ENCODE peak calls at places on chromosomes 3 and 15, in four cellular contexts. X, D, Q and O are unnamed samples.

GRCh38 chr3:152436707-152437615 is 168.2 kb downstream of the MBNL1 start:
- DNase-seq in D (no peak), Q (no peak), X (no peak), O (no peak)

GRCh38 chr3:41710646-41711388 is 251.1 kb downstream of the ULK4 start:
- DNase-seq in X (no peak), D (no peak), Q (no peak), O (no peak)

GRCh38 chr3:98038241-98038640 is 3.1 kb upstream of the GABRR3 start:
- DNase-seq in D (no peak), Q (no peak), X (no peak), O (no peak)

GRCh38 chr15:90000175-90000923 is 775 bp upstream of the ZNF710 start:
- DNase-seq in D (peak), Q (no peak), X (peak), O (no peak)

GRCh38 chr3:126485131-126485530 is 9.4 kb upstream of the ZXDC start:
- DNase-seq in X (no peak), D (no peak), Q (no peak), O (no peak)

GRCh38 chr3:46367811-46368210 is 2.9 kb upstream of the CCR5 start:
- DNase-seq in Q (no peak), X (no peak), D (no peak), O (no peak)

GRCh38 chr15:78067328-78068241 is 9.9 kb downstream of the TBC1D2B start:
- DNase-seq in Q (no peak), X (no peak), D (no peak), O (no peak)

GRCh38 chr15:31301687-31301990 is 25.0 kb upstream of the KLF13 start:
- DNase-seq in X (no peak), D (no peak), Q (no peak), O (no peak)

GRCh38 chr3:65503776-65504175 is 534.9 kb downstream of the MAGI1 start:
- DNase-seq in D (no peak), Q (no peak), X (no peak), O (no peak)

GRCh38 chr3:69328103-69328755 is 57.7 kb downstream of the FRMD4B start:
- DNase-seq in X (no peak), Q (no peak), D (no peak), O (no peak)